ENCODE peak calls at places on chromosome 2, in six cellular contexts. Q is glutamatergic neuron, X is GM13976, C is OCI-LY7, L is MCF 10A, N is PC-9. V is an unnamed sample.

GRCh38 chr2:231673348-231673770 is 35.0 kb upstream of the PTMA start:
- DNase-seq in Q (peak; percentile 68), X (no peak), C (peak; percentile 54), L (peak; percentile 83), N (peak; percentile 74), V (no peak)

GRCh38 chr2:217286833-217287232 is 427.0 kb upstream of the TNP1 start:
- DNase-seq in Q (no peak), X (no peak), C (no peak), L (no peak), N (no peak), V (no peak)

GRCh38 chr2:238162516-238163441 is 4.0 kb downstream of the ERFE start:
- DNase-seq in Q (no peak), X (no peak), C (no peak), L (no peak), N (no peak), V (no peak)

GRCh38 chr2:112465373-112465772 is 16.6 kb upstream of the TTL start:
- DNase-seq in Q (no peak), X (no peak), C (no peak), L (peak; percentile 17), N (no peak), V (no peak)

GRCh38 chr2:118720866-118721265 is 126.6 kb downstream of the EN1 start:
- DNase-seq in Q (no peak), X (no peak), C (no peak), L (no peak), N (no peak), V (no peak)

GRCh38 chr2:53770264-53770663 is 2.7 kb downstream of the CHAC2 start:
- DNase-seq in Q (no peak), X (no peak), C (no peak), L (peak; percentile 58), N (no peak), V (no peak)

GRCh38 chr2:72129676-72130340 is 17.9 kb downstream of the CYP26B1 start:
- DNase-seq in Q (no peak), X (no peak), C (no peak), L (peak; percentile 65), N (no peak), V (no peak)

GRCh38 chr2:108855194-108855593 is 68.6 kb downstream of the CCDC138 start:
- DNase-seq in Q (no peak), X (no peak), C (peak; percentile 21), L (peak; percentile 42), N (no peak), V (no peak)

GRCh38 chr2:239466046-239466754 is 65.4 kb upstream of the HDAC4 start:
- DNase-seq in Q (no peak), X (no peak), C (no peak), L (no peak), N (no peak), V (no peak)

GRCh38 chr2:41966431-41966893 is 81.4 kb upstream of the PKDCC start:
- DNase-seq in Q (no peak), X (no peak), C (no peak), L (peak; percentile 95), N (peak; percentile 97), V (no peak)

GRCh38 chr2:111024496-111024895 is 96.2 kb upstream of the BCL2L11 start:
- DNase-seq in Q (no peak), X (no peak), C (no peak), L (no peak), N (no peak), V (no peak)

GRCh38 chr2:10889741-10890215 is 22.0 kb upstream of the KCNF1 start:
- DNase-seq in Q (no peak), X (no peak), C (no peak), L (peak; percentile 17), N (peak; percentile 33), V (no peak)

GRCh38 chr2:241858206-241859016 is at the start of gene PDCD1:
- DNase-seq in Q (peak; percentile 29), X (peak; percentile 84), C (no peak), L (no peak), N (no peak), V (peak; percentile 86)

GRCh38 chr2:96970248-96970875 is 16.0 kb downstream of the FAM178B start:
- DNase-seq in Q (no peak), X (no peak), C (no peak), L (peak; percentile 20), N (no peak), V (no peak)

GRCh38 chr2:236215196-236215595 is 47.0 kb upstream of the GBX2 start:
- DNase-seq in Q (no peak), X (no peak), C (no peak), L (peak; percentile 52), N (no peak), V (no peak)

GRCh38 chr2:9230881-9231280 is 24.3 kb downstream of the ASAP2 start:
- DNase-seq in Q (no peak), X (no peak), C (no peak), L (peak; percentile 39), N (no peak), V (no peak)

GRCh38 chr2:232444409-232445148 is 11.4 kb upstream of the ALPI start:
- DNase-seq in Q (peak; percentile 75), X (peak; percentile 80), C (peak; percentile 78), L (peak; percentile 79), N (no peak), V (peak; percentile 75)

DNA sequence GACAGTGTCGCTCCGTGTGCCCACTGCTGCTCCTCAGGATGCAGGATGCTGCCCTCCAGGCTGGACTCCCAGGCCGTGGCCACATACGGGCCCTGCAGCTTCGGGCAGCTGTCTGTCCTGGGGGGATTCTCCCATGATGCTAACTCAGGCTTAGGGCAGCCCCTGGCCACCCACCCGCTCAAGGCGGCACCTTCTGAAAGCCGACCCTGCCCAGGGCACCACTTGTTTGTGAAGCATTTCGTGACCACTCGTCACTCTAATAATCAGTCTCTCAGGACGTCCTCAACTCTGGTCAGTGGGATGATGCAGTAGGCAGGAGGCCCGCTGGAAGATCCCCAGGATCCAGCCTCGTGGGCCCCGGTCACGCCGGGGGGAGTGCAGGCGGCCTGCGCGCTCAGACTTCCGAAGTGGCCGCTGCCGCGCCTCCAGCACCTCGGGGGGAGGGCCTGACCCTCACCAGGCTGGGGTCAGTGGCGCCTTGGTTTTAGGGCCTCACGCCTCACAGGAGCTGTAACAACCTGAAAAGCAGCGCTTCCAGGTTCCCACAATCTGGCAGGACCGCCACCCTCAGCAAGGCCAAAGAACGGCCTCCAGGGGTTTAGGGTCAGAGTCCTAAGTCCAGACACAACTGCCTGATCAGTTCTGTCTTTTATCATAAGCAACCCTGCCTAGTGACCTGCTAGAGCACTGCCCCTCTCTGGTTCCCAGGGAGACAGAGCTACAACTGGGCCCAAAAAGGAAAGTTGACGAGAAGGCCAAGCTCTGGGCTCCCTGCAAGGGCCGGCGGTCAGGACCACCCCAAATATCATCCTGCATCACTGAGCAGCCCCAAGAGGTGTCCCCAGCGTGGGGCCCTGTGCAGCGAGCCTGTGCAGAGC is 53.0 kb downstream of the EIPR1 start:
- DNase-seq in Q (no peak), X (no peak), C (no peak), L (no peak), N (no peak), V (no peak)
- TF ChIP-seq CTCF in Q (no peak), X (no peak), C (no peak), L (no peak), N (no peak), V (no peak)

GRCh38 chr2:30421551-30422436 is 25.3 kb upstream of the LCLAT1 start:
- DNase-seq in Q (peak; percentile 32), X (peak; percentile 25), C (no peak), L (no peak), N (no peak), V (no peak)

GRCh38 chr2:30424231-30424630 is 22.8 kb upstream of the LCLAT1 start:
- DNase-seq in Q (no peak), X (no peak), C (no peak), L (no peak), N (no peak), V (no peak)

GRCh38 chr2:30422437-30422805 is 24.6 kb upstream of the LCLAT1 start:
- DNase-seq in Q (no peak), X (peak; percentile 59), C (no peak), L (peak; percentile 32), N (no peak), V (peak; percentile 45)

GRCh38 chr2:30417253-30417652 is 29.8 kb upstream of the LCLAT1 start:
- DNase-seq in Q (peak; percentile 26), X (no peak), C (no peak), L (no peak), N (no peak), V (no peak)

DNA sequence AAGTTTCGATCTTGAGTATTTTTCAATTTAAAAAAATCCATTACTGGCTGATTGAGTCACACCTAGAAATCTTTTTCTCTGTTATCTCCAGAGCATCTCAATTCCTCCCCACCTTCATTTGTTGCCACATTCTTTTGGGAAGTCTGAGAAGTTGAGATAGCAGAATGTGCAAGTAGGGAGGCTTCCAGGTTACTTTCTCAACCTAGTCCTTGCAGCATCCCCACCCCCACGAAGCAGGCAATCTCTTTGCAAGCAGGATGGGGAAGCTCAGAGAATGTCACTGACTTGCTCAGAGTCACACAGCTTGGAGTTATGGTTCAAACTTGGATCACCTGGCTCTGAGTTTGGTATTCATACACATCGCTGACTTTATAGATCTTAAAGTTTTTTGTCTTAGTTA is 26.0 kb upstream of the LCLAT1 start:
- DNase-seq in Q (no peak), X (no peak), C (no peak), L (no peak), N (no peak), V (no peak)
- TF ChIP-seq CTCF in Q (no peak), X (no peak), C (no peak), L (no peak), N (no peak), V (no peak)

DNA sequence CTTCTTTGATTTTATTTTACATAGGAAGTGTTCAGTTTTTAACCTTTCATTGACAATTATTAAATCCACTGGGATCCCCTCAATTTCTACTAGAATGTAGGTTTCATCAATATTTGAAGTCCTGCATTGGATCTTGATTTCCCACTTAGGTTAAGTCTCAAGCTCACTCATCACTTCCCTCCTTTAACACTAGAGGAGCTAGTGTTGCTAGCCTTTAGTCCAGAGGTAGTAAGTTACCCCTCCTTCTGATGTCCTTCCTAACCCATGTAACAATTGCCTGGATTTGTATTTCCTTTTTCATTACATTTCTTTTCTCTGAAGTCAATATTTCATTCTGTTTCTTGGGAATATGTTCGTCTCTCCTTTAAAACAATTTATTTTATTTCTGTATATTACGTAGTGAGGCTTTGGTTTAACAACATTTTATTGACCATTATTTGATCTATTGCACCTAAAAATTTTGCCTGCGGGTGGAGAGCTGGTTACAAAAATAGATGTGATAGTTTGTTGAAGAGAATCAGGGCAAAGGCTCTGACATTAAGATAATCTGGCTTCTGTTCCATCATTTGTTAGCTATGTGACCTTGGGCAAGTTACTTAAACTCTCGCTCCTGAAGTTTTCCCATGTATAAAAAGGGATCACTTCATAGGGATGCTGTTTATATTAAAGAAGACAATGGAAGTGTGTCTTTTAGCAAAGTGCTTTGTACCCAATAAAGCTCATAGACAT is 833.0 kb downstream of the SLC4A3 start:
- DNase-seq in Q (no peak), X (no peak), C (peak; percentile 1), L (no peak), N (no peak), V (no peak)
- TF ChIP-seq CTCF in Q (peak; percentile 14), X (no peak), C (peak; percentile 52), L (no peak), N (peak; percentile 24), V (no peak)

DNA sequence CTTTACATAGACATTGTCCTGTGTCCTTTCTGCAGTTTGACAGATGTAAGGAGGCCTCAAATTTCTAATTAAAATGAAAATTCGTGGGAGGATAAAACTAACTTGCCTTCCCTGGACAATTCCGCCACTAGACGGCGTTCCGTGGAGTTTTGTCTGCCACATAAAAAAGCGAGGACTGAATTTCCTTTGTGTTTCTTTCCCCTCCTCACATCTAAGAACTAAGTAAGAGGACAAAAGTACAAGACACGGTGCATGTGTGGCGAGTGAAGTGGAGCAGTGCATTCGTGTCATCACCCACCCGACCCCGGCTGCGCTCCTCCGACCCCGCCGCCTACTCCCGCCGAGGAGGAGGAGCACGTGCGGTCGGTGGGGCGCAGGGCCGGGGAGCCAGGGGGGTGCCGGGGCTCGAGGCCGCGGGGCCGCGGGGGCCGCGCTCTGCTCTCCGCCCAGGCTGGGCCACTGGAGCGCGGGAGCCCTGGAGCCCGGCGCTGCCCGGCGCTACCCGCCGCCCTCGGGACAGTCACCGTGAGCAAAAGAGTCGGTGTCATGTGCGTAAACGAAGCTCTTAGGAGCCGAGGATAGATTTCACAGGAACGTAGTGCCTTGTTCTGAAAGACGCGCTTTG is 10.8 kb downstream of the TBR1 start:
- DNase-seq in Q (no peak), X (no peak), C (no peak), L (no peak), N (no peak), V (peak; percentile 26)
- TF ChIP-seq CTCF in Q (peak; percentile 54), X (peak; percentile 5), C (peak; percentile 53), L (no peak), N (no peak), V (no peak)